ENCODE peak calls at places on chromosomes 7 and 10, in ten cellular contexts. One of them, this sample, is unnamed.

GRCh38 chr7:82428186-82428961 is 15.2 kb downstream of the CACNA2D1 start:
- DNase-seq in kidney tubule cell: no peak
- DNase-seq in hepatic stellate cell: peak; percentile 48
- DNase-seq in NCI-H510A treated with DMSO at 0.1 percent for 48 hours: no peak
- DNase-seq in activated T-cell treated with anti-CD3 and anti-CD28 coated beads, Interleukin-2, amount 50 U/mL, for 72 hours: no peak
- DNase-seq in left cardiac atrium: no peak
- DNase-seq in effector memory CD4-positive, alpha-beta T cell: no peak
- DNase-seq in MM.1S: no peak
- DNase-seq in amygdala: no peak
- DNase-seq in cardiac muscle cell: peak; percentile 73
- DNase-seq in this sample: no peak

GRCh38 chr10:105502076-105502475 is 861.0 kb downstream of the SORCS3 start:
- DNase-seq in kidney tubule cell: no peak
- DNase-seq in hepatic stellate cell: no peak
- DNase-seq in NCI-H510A treated with DMSO at 0.1 percent for 48 hours: no peak
- DNase-seq in activated T-cell treated with anti-CD3 and anti-CD28 coated beads, Interleukin-2, amount 50 U/mL, for 72 hours: no peak
- DNase-seq in left cardiac atrium: no peak
- DNase-seq in effector memory CD4-positive, alpha-beta T cell: no peak
- DNase-seq in MM.1S: peak; percentile 67
- DNase-seq in amygdala: no peak
- DNase-seq in cardiac muscle cell: no peak
- DNase-seq in this sample: no peak

GRCh38 chr7:26091933-26092332 is 60.1 kb upstream of the NFE2L3 start:
- DNase-seq in kidney tubule cell: no peak
- DNase-seq in hepatic stellate cell: peak; percentile 16
- DNase-seq in NCI-H510A treated with DMSO at 0.1 percent for 48 hours: no peak
- DNase-seq in activated T-cell treated with anti-CD3 and anti-CD28 coated beads, Interleukin-2, amount 50 U/mL, for 72 hours: no peak
- DNase-seq in left cardiac atrium: no peak
- DNase-seq in effector memory CD4-positive, alpha-beta T cell: no peak
- DNase-seq in MM.1S: peak; percentile 27
- DNase-seq in amygdala: no peak
- DNase-seq in cardiac muscle cell: peak; percentile 16
- DNase-seq in this sample: no peak

GRCh38 chr7:107622429-107622828 is 38.2 kb upstream of the SLC26A4 start:
- DNase-seq in kidney tubule cell: peak; percentile 93
- DNase-seq in hepatic stellate cell: peak; percentile 32
- DNase-seq in NCI-H510A treated with DMSO at 0.1 percent for 48 hours: no peak
- DNase-seq in activated T-cell treated with anti-CD3 and anti-CD28 coated beads, Interleukin-2, amount 50 U/mL, for 72 hours: no peak
- DNase-seq in left cardiac atrium: no peak
- DNase-seq in effector memory CD4-positive, alpha-beta T cell: no peak
- DNase-seq in MM.1S: no peak
- DNase-seq in amygdala: no peak
- DNase-seq in cardiac muscle cell: peak; percentile 86
- DNase-seq in this sample: no peak

GRCh38 chr7:16484453-16485158 is 19.1 kb upstream of the SOSTDC1 start:
- DNase-seq in kidney tubule cell: peak; percentile 88
- DNase-seq in hepatic stellate cell: no peak
- DNase-seq in NCI-H510A treated with DMSO at 0.1 percent for 48 hours: peak; percentile 15
- DNase-seq in activated T-cell treated with anti-CD3 and anti-CD28 coated beads, Interleukin-2, amount 50 U/mL, for 72 hours: no peak
- DNase-seq in left cardiac atrium: no peak
- DNase-seq in effector memory CD4-positive, alpha-beta T cell: no peak
- DNase-seq in MM.1S: no peak
- DNase-seq in amygdala: no peak
- DNase-seq in cardiac muscle cell: peak; percentile 83
- DNase-seq in this sample: no peak

GRCh38 chr7:140674356-140674800 is 1.6 kb downstream of the ADCK2 start:
- DNase-seq in kidney tubule cell: no peak
- DNase-seq in hepatic stellate cell: no peak
- DNase-seq in NCI-H510A treated with DMSO at 0.1 percent for 48 hours: peak; percentile 33
- DNase-seq in activated T-cell treated with anti-CD3 and anti-CD28 coated beads, Interleukin-2, amount 50 U/mL, for 72 hours: no peak
- DNase-seq in left cardiac atrium: no peak
- DNase-seq in effector memory CD4-positive, alpha-beta T cell: no peak
- DNase-seq in MM.1S: peak; percentile 71
- DNase-seq in amygdala: no peak
- DNase-seq in cardiac muscle cell: no peak
- DNase-seq in this sample: no peak

GRCh38 chr10:69375307-69376151 is 41.2 kb downstream of the TACR2 start:
- DNase-seq in kidney tubule cell: no peak
- DNase-seq in hepatic stellate cell: no peak
- DNase-seq in NCI-H510A treated with DMSO at 0.1 percent for 48 hours: peak; percentile 46
- DNase-seq in activated T-cell treated with anti-CD3 and anti-CD28 coated beads, Interleukin-2, amount 50 U/mL, for 72 hours: no peak
- DNase-seq in left cardiac atrium: peak; percentile 52
- DNase-seq in effector memory CD4-positive, alpha-beta T cell: no peak
- DNase-seq in MM.1S: no peak
- DNase-seq in amygdala: no peak
- DNase-seq in cardiac muscle cell: peak; percentile 78
- DNase-seq in this sample: no peak

GRCh38 chr7:2452074-2452507 is 24.1 kb downstream of the GRIFIN start:
- DNase-seq in kidney tubule cell: peak; percentile 8
- DNase-seq in hepatic stellate cell: no peak
- DNase-seq in NCI-H510A treated with DMSO at 0.1 percent for 48 hours: no peak
- DNase-seq in activated T-cell treated with anti-CD3 and anti-CD28 coated beads, Interleukin-2, amount 50 U/mL, for 72 hours: peak; percentile 20
- DNase-seq in left cardiac atrium: no peak
- DNase-seq in effector memory CD4-positive, alpha-beta T cell: no peak
- DNase-seq in MM.1S: no peak
- DNase-seq in amygdala: no peak
- DNase-seq in cardiac muscle cell: peak; percentile 11
- DNase-seq in this sample: no peak

GRCh38 chr7:116679495-116679894 is 7.5 kb downstream of the MET start:
- DNase-seq in kidney tubule cell: peak; percentile 54
- DNase-seq in hepatic stellate cell: no peak
- DNase-seq in NCI-H510A treated with DMSO at 0.1 percent for 48 hours: no peak
- DNase-seq in activated T-cell treated with anti-CD3 and anti-CD28 coated beads, Interleukin-2, amount 50 U/mL, for 72 hours: no peak
- DNase-seq in left cardiac atrium: no peak
- DNase-seq in effector memory CD4-positive, alpha-beta T cell: no peak
- DNase-seq in MM.1S: peak; percentile 58
- DNase-seq in amygdala: no peak
- DNase-seq in cardiac muscle cell: no peak
- DNase-seq in this sample: no peak

GRCh38 chr10:3853547-3853989 is 68.6 kb upstream of the KLF6 start:
- DNase-seq in kidney tubule cell: peak; percentile 83
- DNase-seq in hepatic stellate cell: no peak
- DNase-seq in NCI-H510A treated with DMSO at 0.1 percent for 48 hours: no peak
- DNase-seq in activated T-cell treated with anti-CD3 and anti-CD28 coated beads, Interleukin-2, amount 50 U/mL, for 72 hours: no peak
- DNase-seq in left cardiac atrium: no peak
- DNase-seq in effector memory CD4-positive, alpha-beta T cell: no peak
- DNase-seq in MM.1S: no peak
- DNase-seq in amygdala: peak; percentile 3
- DNase-seq in cardiac muscle cell: no peak
- DNase-seq in this sample: no peak

GRCh38 chr10:4174197-4174596 is 389.2 kb upstream of the KLF6 start:
- DNase-seq in kidney tubule cell: no peak
- DNase-seq in hepatic stellate cell: no peak
- DNase-seq in NCI-H510A treated with DMSO at 0.1 percent for 48 hours: no peak
- DNase-seq in activated T-cell treated with anti-CD3 and anti-CD28 coated beads, Interleukin-2, amount 50 U/mL, for 72 hours: no peak
- DNase-seq in left cardiac atrium: no peak
- DNase-seq in effector memory CD4-positive, alpha-beta T cell: no peak
- DNase-seq in MM.1S: no peak
- DNase-seq in amygdala: no peak
- DNase-seq in cardiac muscle cell: no peak
- DNase-seq in this sample: no peak

GRCh38 chr7:2929321-2930201 is 85.5 kb upstream of the GNA12 start:
- DNase-seq in kidney tubule cell: no peak
- DNase-seq in hepatic stellate cell: no peak
- DNase-seq in NCI-H510A treated with DMSO at 0.1 percent for 48 hours: no peak
- DNase-seq in activated T-cell treated with anti-CD3 and anti-CD28 coated beads, Interleukin-2, amount 50 U/mL, for 72 hours: no peak
- DNase-seq in left cardiac atrium: peak; percentile 8
- DNase-seq in effector memory CD4-positive, alpha-beta T cell: no peak
- DNase-seq in MM.1S: no peak
- DNase-seq in amygdala: no peak
- DNase-seq in cardiac muscle cell: no peak
- DNase-seq in this sample: no peak

GRCh38 chr10:7426349-7426748 is 15.5 kb upstream of the SFMBT2 start:
- DNase-seq in kidney tubule cell: no peak
- DNase-seq in hepatic stellate cell: no peak
- DNase-seq in NCI-H510A treated with DMSO at 0.1 percent for 48 hours: no peak
- DNase-seq in activated T-cell treated with anti-CD3 and anti-CD28 coated beads, Interleukin-2, amount 50 U/mL, for 72 hours: no peak
- DNase-seq in left cardiac atrium: no peak
- DNase-seq in effector memory CD4-positive, alpha-beta T cell: no peak
- DNase-seq in MM.1S: no peak
- DNase-seq in amygdala: no peak
- DNase-seq in cardiac muscle cell: no peak
- DNase-seq in this sample: no peak

GRCh38 chr7:7159063-7159645 is 23.2 kb upstream of the C1GALT1 start:
- DNase-seq in kidney tubule cell: no peak
- DNase-seq in hepatic stellate cell: no peak
- DNase-seq in NCI-H510A treated with DMSO at 0.1 percent for 48 hours: no peak
- DNase-seq in activated T-cell treated with anti-CD3 and anti-CD28 coated beads, Interleukin-2, amount 50 U/mL, for 72 hours: no peak
- DNase-seq in left cardiac atrium: no peak
- DNase-seq in effector memory CD4-positive, alpha-beta T cell: no peak
- DNase-seq in MM.1S: no peak
- DNase-seq in amygdala: no peak
- DNase-seq in cardiac muscle cell: no peak
- DNase-seq in this sample: no peak

GRCh38 chr10:11146402-11147171 is 128.9 kb downstream of the CELF2 start:
- DNase-seq in kidney tubule cell: peak; percentile 51
- DNase-seq in hepatic stellate cell: no peak
- DNase-seq in NCI-H510A treated with DMSO at 0.1 percent for 48 hours: no peak
- DNase-seq in activated T-cell treated with anti-CD3 and anti-CD28 coated beads, Interleukin-2, amount 50 U/mL, for 72 hours: no peak
- DNase-seq in left cardiac atrium: no peak
- DNase-seq in effector memory CD4-positive, alpha-beta T cell: no peak
- DNase-seq in MM.1S: no peak
- DNase-seq in amygdala: no peak
- DNase-seq in cardiac muscle cell: peak; percentile 21
- DNase-seq in this sample: no peak

GRCh38 chr10:103273026-103273425 is 3.9 kb upstream of the INA start:
- DNase-seq in kidney tubule cell: peak; percentile 98
- DNase-seq in hepatic stellate cell: peak; percentile 96
- DNase-seq in NCI-H510A treated with DMSO at 0.1 percent for 48 hours: no peak
- DNase-seq in activated T-cell treated with anti-CD3 and anti-CD28 coated beads, Interleukin-2, amount 50 U/mL, for 72 hours: no peak
- DNase-seq in left cardiac atrium: peak; percentile 34
- DNase-seq in effector memory CD4-positive, alpha-beta T cell: no peak
- DNase-seq in MM.1S: no peak
- DNase-seq in amygdala: no peak
- DNase-seq in cardiac muscle cell: peak; percentile 94
- DNase-seq in this sample: no peak

GRCh38 chr7:44395067-44395466 is 69.7 kb upstream of the CAMK2B start:
- DNase-seq in kidney tubule cell: no peak
- DNase-seq in hepatic stellate cell: no peak
- DNase-seq in NCI-H510A treated with DMSO at 0.1 percent for 48 hours: peak; percentile 91
- DNase-seq in activated T-cell treated with anti-CD3 and anti-CD28 coated beads, Interleukin-2, amount 50 U/mL, for 72 hours: no peak
- DNase-seq in left cardiac atrium: no peak
- DNase-seq in effector memory CD4-positive, alpha-beta T cell: no peak
- DNase-seq in MM.1S: no peak
- DNase-seq in amygdala: no peak
- DNase-seq in cardiac muscle cell: no peak
- DNase-seq in this sample: no peak

GRCh38 chr7:129169705-129170319 is 18.6 kb upstream of the SMO start:
- DNase-seq in kidney tubule cell: no peak
- DNase-seq in hepatic stellate cell: no peak
- DNase-seq in NCI-H510A treated with DMSO at 0.1 percent for 48 hours: no peak
- DNase-seq in activated T-cell treated with anti-CD3 and anti-CD28 coated beads, Interleukin-2, amount 50 U/mL, for 72 hours: peak; percentile 60
- DNase-seq in left cardiac atrium: no peak
- DNase-seq in effector memory CD4-positive, alpha-beta T cell: no peak
- DNase-seq in MM.1S: no peak
- DNase-seq in amygdala: no peak
- DNase-seq in cardiac muscle cell: no peak
- DNase-seq in this sample: no peak

GRCh38 chr10:1662361-1663025 is 74.8 kb downstream of the ADARB2 start:
- DNase-seq in kidney tubule cell: no peak
- DNase-seq in hepatic stellate cell: no peak
- DNase-seq in NCI-H510A treated with DMSO at 0.1 percent for 48 hours: no peak
- DNase-seq in activated T-cell treated with anti-CD3 and anti-CD28 coated beads, Interleukin-2, amount 50 U/mL, for 72 hours: no peak
- DNase-seq in left cardiac atrium: no peak
- DNase-seq in effector memory CD4-positive, alpha-beta T cell: no peak
- DNase-seq in MM.1S: no peak
- DNase-seq in amygdala: no peak
- DNase-seq in cardiac muscle cell: no peak
- DNase-seq in this sample: peak; percentile 46

GRCh38 chr10:118310822-118311221 is 31.3 kb downstream of the FAM204A start:
- DNase-seq in kidney tubule cell: no peak
- DNase-seq in hepatic stellate cell: peak; percentile 8
- DNase-seq in NCI-H510A treated with DMSO at 0.1 percent for 48 hours: no peak
- DNase-seq in activated T-cell treated with anti-CD3 and anti-CD28 coated beads, Interleukin-2, amount 50 U/mL, for 72 hours: no peak
- DNase-seq in left cardiac atrium: no peak
- DNase-seq in effector memory CD4-positive, alpha-beta T cell: no peak
- DNase-seq in MM.1S: no peak
- DNase-seq in amygdala: no peak
- DNase-seq in cardiac muscle cell: no peak
- DNase-seq in this sample: no peak

GRCh38 chr7:99095698-99096097 is 48.2 kb downstream of the SMURF1 start:
- DNase-seq in kidney tubule cell: no peak
- DNase-seq in hepatic stellate cell: no peak
- DNase-seq in NCI-H510A treated with DMSO at 0.1 percent for 48 hours: no peak
- DNase-seq in activated T-cell treated with anti-CD3 and anti-CD28 coated beads, Interleukin-2, amount 50 U/mL, for 72 hours: no peak
- DNase-seq in left cardiac atrium: no peak
- DNase-seq in effector memory CD4-positive, alpha-beta T cell: no peak
- DNase-seq in MM.1S: no peak
- DNase-seq in amygdala: no peak
- DNase-seq in cardiac muscle cell: no peak
- DNase-seq in this sample: no peak

GRCh38 chr10:100537475-100537874 is 1.7 kb downstream of the HIF1AN start:
- DNase-seq in kidney tubule cell: no peak
- DNase-seq in hepatic stellate cell: no peak
- DNase-seq in NCI-H510A treated with DMSO at 0.1 percent for 48 hours: no peak
- DNase-seq in activated T-cell treated with anti-CD3 and anti-CD28 coated beads, Interleukin-2, amount 50 U/mL, for 72 hours: no peak
- DNase-seq in left cardiac atrium: no peak
- DNase-seq in effector memory CD4-positive, alpha-beta T cell: no peak
- DNase-seq in MM.1S: no peak
- DNase-seq in amygdala: no peak
- DNase-seq in cardiac muscle cell: no peak
- DNase-seq in this sample: no peak

GRCh38 chr10:84114088-84114667 is 25.1 kb upstream of the GHITM start:
- DNase-seq in kidney tubule cell: peak; percentile 30
- DNase-seq in hepatic stellate cell: no peak
- DNase-seq in NCI-H510A treated with DMSO at 0.1 percent for 48 hours: no peak
- DNase-seq in activated T-cell treated with anti-CD3 and anti-CD28 coated beads, Interleukin-2, amount 50 U/mL, for 72 hours: no peak
- DNase-seq in left cardiac atrium: no peak
- DNase-seq in effector memory CD4-positive, alpha-beta T cell: no peak
- DNase-seq in MM.1S: no peak
- DNase-seq in amygdala: no peak
- DNase-seq in cardiac muscle cell: peak; percentile 12
- DNase-seq in this sample: no peak

GRCh38 chr10:97229322-97229721 is 43.6 kb upstream of the SLIT1 start:
- DNase-seq in kidney tubule cell: peak; percentile 71
- DNase-seq in hepatic stellate cell: no peak
- DNase-seq in NCI-H510A treated with DMSO at 0.1 percent for 48 hours: no peak
- DNase-seq in activated T-cell treated with anti-CD3 and anti-CD28 coated beads, Interleukin-2, amount 50 U/mL, for 72 hours: no peak
- DNase-seq in left cardiac atrium: no peak
- DNase-seq in effector memory CD4-positive, alpha-beta T cell: no peak
- DNase-seq in MM.1S: no peak
- DNase-seq in amygdala: no peak
- DNase-seq in cardiac muscle cell: no peak
- DNase-seq in this sample: no peak

GRCh38 chr10:75127481-75127880 is 16.0 kb downstream of the SAMD8 start:
- DNase-seq in kidney tubule cell: peak; percentile 31
- DNase-seq in hepatic stellate cell: no peak
- DNase-seq in NCI-H510A treated with DMSO at 0.1 percent for 48 hours: no peak
- DNase-seq in activated T-cell treated with anti-CD3 and anti-CD28 coated beads, Interleukin-2, amount 50 U/mL, for 72 hours: no peak
- DNase-seq in left cardiac atrium: no peak
- DNase-seq in effector memory CD4-positive, alpha-beta T cell: no peak
- DNase-seq in MM.1S: no peak
- DNase-seq in amygdala: no peak
- DNase-seq in cardiac muscle cell: peak; percentile 30
- DNase-seq in this sample: no peak

GRCh38 chr10:85124592-85124991 is 796.2 kb downstream of the CCSER2 start:
- DNase-seq in kidney tubule cell: peak; percentile 88
- DNase-seq in hepatic stellate cell: no peak
- DNase-seq in NCI-H510A treated with DMSO at 0.1 percent for 48 hours: no peak
- DNase-seq in activated T-cell treated with anti-CD3 and anti-CD28 coated beads, Interleukin-2, amount 50 U/mL, for 72 hours: no peak
- DNase-seq in left cardiac atrium: peak; percentile 20
- DNase-seq in effector memory CD4-positive, alpha-beta T cell: no peak
- DNase-seq in MM.1S: no peak
- DNase-seq in amygdala: peak; percentile 22
- DNase-seq in cardiac muscle cell: no peak
- DNase-seq in this sample: no peak

GRCh38 chr10:97849101-97849490 is 547 bp upstream of the GOLGA7B start:
- DNase-seq in kidney tubule cell: peak; percentile 38
- DNase-seq in hepatic stellate cell: no peak
- DNase-seq in NCI-H510A treated with DMSO at 0.1 percent for 48 hours: peak; percentile 97
- DNase-seq in activated T-cell treated with anti-CD3 and anti-CD28 coated beads, Interleukin-2, amount 50 U/mL, for 72 hours: peak; percentile 8
- DNase-seq in left cardiac atrium: no peak
- DNase-seq in effector memory CD4-positive, alpha-beta T cell: no peak
- DNase-seq in MM.1S: no peak
- DNase-seq in amygdala: no peak
- DNase-seq in cardiac muscle cell: no peak
- DNase-seq in this sample: no peak

GRCh38 chr10:28796606-28797512 is 119.5 kb downstream of the BAMBI start:
- DNase-seq in kidney tubule cell: peak; percentile 59
- DNase-seq in hepatic stellate cell: peak; percentile 31
- DNase-seq in NCI-H510A treated with DMSO at 0.1 percent for 48 hours: no peak
- DNase-seq in activated T-cell treated with anti-CD3 and anti-CD28 coated beads, Interleukin-2, amount 50 U/mL, for 72 hours: no peak
- DNase-seq in left cardiac atrium: peak; percentile 80
- DNase-seq in effector memory CD4-positive, alpha-beta T cell: no peak
- DNase-seq in MM.1S: no peak
- DNase-seq in amygdala: no peak
- DNase-seq in cardiac muscle cell: peak; percentile 94
- DNase-seq in this sample: no peak

This sample was measured in GM12891.